ENCODE peak calls at places on chromosomes 11 and 22, in nine cellular contexts. C, H, G, O, Q, A, K, W and Z are unnamed samples.

GRCh38 chr22:25779426-25779825 is 37.4 kb downstream of the MYO18B start:
- DNase-seq in H (no peak), C (no peak), W (no peak), K (no peak), Q (no peak), O (no peak), A (no peak), G (no peak), Z (no peak)

GRCh38 chr11:95375881-95376280 is 144.9 kb upstream of the SESN3 start:
- DNase-seq in O (no peak), G (no peak), A (no peak), K (peak), Q (no peak), C (peak), W (no peak), H (no peak), Z (no peak)

GRCh38 chr11:69638941-69639681 is 1.8 kb upstream of the CCND1 start:
- DNase-seq in C (peak), W (peak), H (peak), Q (peak), G (no peak), K (peak), A (no peak), O (peak), Z (peak)

GRCh38 chr11:125166347-125166841 is 1.8 kb downstream of the PKNOX2 start:
- DNase-seq in W (no peak), H (no peak), K (peak), A (no peak), G (no peak), O (no peak), C (no peak), Q (no peak), Z (no peak)

GRCh38 chr22:36544107-36544620 is 15.2 kb upstream of the EIF3D start:
- DNase-seq in A (no peak), Q (no peak), C (no peak), K (no peak), H (no peak), G (no peak), O (no peak), W (no peak), Z (no peak)

GRCh38 chr11:106706355-106706754 is 311.9 kb downstream of the GUCY1A2 start:
- DNase-seq in H (no peak), K (peak), W (no peak), A (no peak), C (no peak), Q (no peak), G (no peak), O (no peak), Z (no peak)

GRCh38 chr11:103515283-103515682 is 406.1 kb downstream of the DYNC2H1 start:
- DNase-seq in Q (no peak), H (no peak), W (no peak), O (no peak), G (no peak), A (no peak), C (no peak), K (no peak), Z (no peak)

GRCh38 chr22:45290410-45290936 is 5.7 kb downstream of the UPK3A start:
- DNase-seq in W (no peak), K (peak), A (no peak), G (no peak), C (peak), O (no peak), Q (no peak), H (no peak), Z (no peak)